ENCODE peak calls at places on chromosomes 4 and X, in six cellular contexts. D is heart left ventricle, V is stomach, I is lung, X is mammary epithelial cell, H is GM23338. J is an unnamed sample. For H3K4me1, the result is how much of the 10 kb centered on the place peaks cover.

GRCh38 chr4:16140520-16141249 is 56.9 kb upstream of the PROM1 start:
- DNase-seq in D (no peak), I (peak), H (no peak), V (peak), X (peak), J (no peak)

GRCh38 chr4:8478801-8479744 is 38.5 kb downstream of the TRMT44 start:
- DNase-seq in X (no peak), D (no peak), H (no peak), V (no peak), I (no peak), J (no peak)

GRCh38 chr4:187544461-187545053 is 451.0 kb upstream of the ZFP42 start:
- DNase-seq in I (no peak), X (peak), V (no peak), H (no peak), D (no peak), J (no peak)

GRCh38 chr4:96677499-96677898 is 837.6 kb downstream of the PDHA2 start:
- DNase-seq in V (no peak), X (no peak), D (no peak), I (no peak), H (no peak), J (no peak)

GRCh38 chrX:101931104-101931493 is 728 bp downstream of the ZMAT1 start:
- DNase-seq in I (no peak), H (peak), V (no peak), D (no peak), X (no peak), J (no peak)

GRCh38 chrX:84223261-84223660 is 35.3 kb upstream of the RPS6KA6 start:
- DNase-seq in D (no peak), H (no peak), V (no peak), X (no peak), I (no peak), J (no peak)

GRCh38 chrX:30935985-30936384 is 46.9 kb upstream of the TAB3 start:
- DNase-seq in D (no peak), X (peak), V (peak), H (peak), I (no peak), J (no peak)

GRCh38 chrX:1595711-1596060 is 4.3 kb downstream of the AKAP17A start:
- DNase-seq in D (no peak), H (no peak), I (no peak), V (peak), X (no peak), J (no peak)

GRCh38 chr4:169385356-169385755 is 114.6 kb upstream of the SH3RF1 start:
- DNase-seq in X (no peak), V (no peak), H (no peak), I (no peak), D (no peak), J (no peak)

GRCh38 chrX:49710744-49711319 is 15.0 kb upstream of the PAGE1 start:
- DNase-seq in V (no peak), X (no peak), I (no peak), H (peak), D (no peak), J (no peak)

GRCh38 chr4:80302616-80303223 is 32.8 kb upstream of the CFAP299 start:
- DNase-seq in X (no peak), D (no peak), H (no peak), V (no peak), I (no peak), J (no peak)

GRCh38 chrX:46713672-46714487 is 45.0 kb downstream of the SLC9A7 start:
- DNase-seq in X (no peak), V (no peak), I (no peak), D (no peak), H (no peak), J (no peak)

GRCh38 chr4:88195666-88196365 is 37.4 kb upstream of the ABCG2 start:
- DNase-seq in I (no peak), X (no peak), H (peak), D (no peak), V (no peak), J (no peak)

GRCh38 chr4:1593881-1594345 is 90.2 kb downstream of the FAM53A start:
- DNase-seq in I (no peak), D (peak), V (no peak), X (no peak), H (no peak), J (no peak)

GRCh38 chr4:40325406-40326019 is 9.6 kb upstream of the CHRNA9 start:
- DNase-seq in X (peak), H (peak), I (peak), V (no peak), D (no peak), J (no peak)

GRCh38 chr4:95181446-95182306 is 367.1 kb downstream of the UNC5C start:
- DNase-seq in I (no peak), H (peak), D (no peak), V (no peak), X (no peak), J (no peak)

GRCh38 chr4:177033130-177033529 is 240.4 kb upstream of the VEGFC start:
- DNase-seq in X (no peak), D (no peak), H (peak), I (no peak), V (no peak), J (no peak)

GRCh38 chr4:145709843-145710242 is 29.9 kb downstream of the C4orf51 start:
- DNase-seq in V (no peak), I (no peak), D (no peak), H (no peak), X (peak), J (no peak)

GRCh38 chr4:186516287-186516686 is 39.1 kb downstream of the MTNR1A start:
- DNase-seq in H (no peak), I (no peak), V (no peak), D (no peak), X (no peak), J (no peak)

GRCh38 chr4:108709234-108709633 is 53.6 kb downstream of the ETNPPL start:
- DNase-seq in D (no peak), X (no peak), I (no peak), H (peak), V (no peak), J (no peak)

GRCh38 chr4:108703966-108704365 is 53.6 kb downstream of the OSTC start:
- DNase-seq in V (no peak), X (no peak), H (no peak), D (no peak), I (no peak), J (no peak)

GRCh38 chr4:108703370-108703769 is 53.0 kb downstream of the OSTC start:
- DNase-seq in I (no peak), D (no peak), V (no peak), H (no peak), X (no peak), J (no peak)

GRCh38 chr4:108702960-108703359 is 52.6 kb downstream of the OSTC start:
- DNase-seq in H (no peak), I (no peak), X (no peak), V (no peak), D (no peak), J (no peak)

DNA sequence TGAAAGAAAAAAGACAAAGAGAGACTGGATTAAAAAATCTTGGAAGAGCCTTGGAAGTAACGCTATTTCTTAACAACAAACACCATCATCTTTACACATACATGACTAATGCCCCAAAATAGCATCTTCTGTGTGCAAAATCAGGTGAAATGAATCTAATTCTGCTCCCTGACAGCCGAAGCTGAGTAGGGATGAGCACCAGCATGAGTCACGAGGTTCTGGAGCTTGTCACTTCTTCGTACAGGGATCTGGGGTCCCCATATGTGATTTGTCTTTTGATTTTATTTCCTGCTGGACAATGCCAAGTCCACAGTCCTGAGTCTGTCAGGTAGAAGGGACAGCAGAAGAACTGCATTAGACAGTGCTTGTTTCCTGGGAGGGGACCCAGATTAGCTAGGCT is 55.9 kb downstream of the OSTC start:
- DNase-seq in I (no peak), V (no peak), D (no peak), X (no peak), H (no peak), J (no peak)
- H3K4me1 ChIP-seq in I (under half), V (under half), D (under half), X (under half), H (under half), J (under half)

GRCh38 chrX:131677655-131678628 is 134.1 kb downstream of the OR13H1 start:
- DNase-seq in X (peak), I (no peak), D (peak), V (peak), H (peak), J (no peak)
- TF ChIP-seq CTCF in X (peak), I (peak), D (peak), V (peak), H (peak), J (peak)

GRCh38 chr4:3204021-3204431 is 44.9 kb upstream of the MSANTD1 start:
- DNase-seq in V (peak), X (no peak), H (no peak), I (no peak), D (peak), J (no peak)
- H3K4me3 ChIP-seq in V (no peak), X (no peak), H (no peak), I (no peak), D (no peak), J (no peak)

DNA sequence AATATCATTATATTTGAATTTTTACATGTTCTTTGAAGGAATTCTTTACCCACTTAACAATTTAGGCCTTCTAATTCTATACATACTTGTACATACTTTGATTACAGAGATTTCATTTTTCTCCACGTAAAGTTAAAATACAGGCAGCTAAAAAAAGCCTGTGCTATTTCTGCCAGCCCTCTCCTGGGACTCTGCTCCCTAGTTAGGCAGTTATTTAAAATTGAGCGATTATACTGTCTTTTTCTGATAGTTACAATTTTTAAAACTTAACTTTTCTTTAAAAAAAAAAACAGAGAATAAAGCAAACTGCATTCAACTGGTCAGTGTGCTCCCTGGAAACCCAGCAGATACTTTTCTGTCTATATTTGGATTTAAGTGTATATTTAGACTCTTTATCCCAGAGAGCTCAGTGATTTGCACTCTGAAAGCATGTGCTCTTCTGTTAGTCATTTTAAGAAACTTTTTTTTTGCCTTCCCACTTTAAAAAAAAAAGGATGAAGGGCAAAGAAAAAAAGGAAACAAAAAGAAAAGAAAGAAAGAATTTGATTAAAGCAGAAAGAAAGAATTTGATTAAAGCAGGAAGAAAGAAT is 18.1 kb upstream of the FAM241A start:
- DNase-seq in X (no peak), D (no peak), V (no peak), H (no peak), I (no peak), J (no peak)
- H3K4me1 ChIP-seq in X (under half), D (under half), V (under half), H (under half), I (under half), J (under half)

GRCh38 chrX:50941638-50942037 is 31.1 kb downstream of the BMP15 start:
- DNase-seq in D (no peak), V (no peak), X (no peak), H (peak), I (no peak), J (no peak)
- TF ChIP-seq CTCF in D (no peak), V (no peak), X (peak), H (peak), I (no peak), J (no peak)